ENCODE peak calls at places on chromosomes 6 and 20, in eight cellular contexts. R is OCI-LY7, B is T-helper 2 cell, A is HS-5, E is fibroblast of pulmonary artery, I is gastrocnemius medialis, N is NCI-H1092 treated with DMSO at 0.1 percent for 48 hours, Z is mesothelial cell of epicardium. V is an unnamed sample.

GRCh38 chr20:32792316-32792715 is 27.4 kb upstream of the MAPRE1 start:
- DNase-seq in R (no peak), B (no peak), A (no peak), E (peak; percentile 5), I (no peak), N (no peak), Z (peak; percentile 45), V (no peak)

GRCh38 chr6:89938014-89938413 is 43.7 kb downstream of the GJA10 start:
- DNase-seq in R (no peak), B (no peak), A (no peak), E (no peak), I (no peak), N (no peak), Z (no peak), V (no peak)

GRCh38 chr6:36272234-36272633 is 2.4 kb downstream of the PNPLA1 start:
- DNase-seq in R (no peak), B (no peak), A (no peak), E (no peak), I (no peak), N (no peak), Z (no peak), V (no peak)

GRCh38 chr6:123323419-123324329 is 313.1 kb downstream of the TRDN start:
- DNase-seq in R (no peak), B (no peak), A (peak; percentile 31), E (peak; percentile 18), I (no peak), N (no peak), Z (no peak), V (no peak)

GRCh38 chr20:50594231-50594590 is 84.0 kb downstream of the PTPN1 start:
- DNase-seq in R (no peak), B (no peak), A (no peak), E (no peak), I (no peak), N (no peak), Z (no peak), V (no peak)

GRCh38 chr6:25122001-25122400 is 157.2 kb upstream of the CARMIL1 start:
- DNase-seq in R (no peak), B (no peak), A (no peak), E (peak; percentile 67), I (no peak), N (no peak), Z (no peak), V (no peak)

GRCh38 chr20:49572857-49573256 is 4.9 kb upstream of the PTGIS start:
- DNase-seq in R (no peak), B (no peak), A (no peak), E (no peak), I (no peak), N (no peak), Z (no peak), V (no peak)

GRCh38 chr6:3081965-3082364 is 13.7 kb downstream of the RIPK1 start:
- DNase-seq in R (no peak), B (no peak), A (no peak), E (no peak), I (no peak), N (no peak), Z (no peak), V (no peak)

GRCh38 chr6:109978174-109979032 is at the start of gene GPR6:
- DNase-seq in R (peak; percentile 27), B (no peak), A (no peak), E (peak; percentile 57), I (no peak), N (peak; percentile 80), Z (peak; percentile 81), V (peak; percentile 91)

GRCh38 chr6:118783931-118784528 is 109.9 kb upstream of the ASF1A start:
- DNase-seq in R (no peak), B (no peak), A (no peak), E (no peak), I (no peak), N (no peak), Z (no peak), V (no peak)

GRCh38 chr20:62704341-62704948 is 4.2 kb upstream of the NTSR1 start:
- DNase-seq in R (no peak), B (no peak), A (peak; percentile 64), E (peak; percentile 92), I (peak; percentile 31), N (peak; percentile 79), Z (peak; percentile 74), V (peak; percentile 10)

V was measured in NCI-H774.